ENCODE peak calls at places on chromosomes 13 and 19, in ten cellular contexts. E is astrocyte of the cerebellum; H is NCI-H1930; P is mesothelial cell of epicardium; V is A549; D is iris pigment epithelial cell; W is fibroblast of mammary gland; O is Jurkat, Clone E6-1; I is M059J; N is BE2C. F is an unnamed sample.
A peak's percentile ranks its signal among the peaks of the same experiment; 100 is the strongest.

GRCh38 chr13:24270639-24271131 is 38.7 kb upstream of the C1QTNF9 start:
- DNase-seq in N (no peak), V (no peak), I (peak; percentile 56), O (peak; percentile 60), W (peak; percentile 48), E (no peak), H (no peak), P (no peak), D (peak; percentile 66), F (no peak)

GRCh38 chr13:61162636-61163035 is 253.0 kb downstream of the PCDH20 start:
- DNase-seq in N (no peak), P (no peak), V (no peak), I (peak; percentile 8), E (peak; percentile 3), H (no peak), D (no peak), O (no peak), W (no peak), F (no peak)

GRCh38 chr13:59247166-59247565 is 916.6 kb downstream of the DIAPH3 start:
- DNase-seq in E (no peak), W (no peak), N (peak; percentile 88), V (no peak), O (no peak), I (peak; percentile 31), P (no peak), H (no peak), D (no peak), F (peak; percentile 9)

GRCh38 chr19:55641376-55642152 is 762 bp downstream of the ZNF580 start:
- DNase-seq in I (peak; percentile 58), H (no peak), E (no peak), P (no peak), O (no peak), D (peak; percentile 49), N (peak; percentile 33), V (peak; percentile 68), W (no peak), F (no peak)

GRCh38 chr19:29483944-29484581 is 41.7 kb upstream of the VSTM2B start:
- DNase-seq in P (no peak), N (no peak), O (no peak), W (no peak), V (no peak), D (no peak), E (no peak), H (no peak), I (no peak), F (no peak)

GRCh38 chr19:40662925-40663711 is 27.3 kb downstream of the NUMBL start:
- DNase-seq in E (peak; percentile 59), W (peak; percentile 85), V (peak; percentile 97), H (peak; percentile 82), P (peak; percentile 93), D (peak; percentile 79), I (peak; percentile 79), N (peak; percentile 94), O (peak; percentile 76), F (peak; percentile 86)

GRCh38 chr13:74465279-74465678 is 331.1 kb upstream of the KLF12 start:
- DNase-seq in P (no peak), O (no peak), E (no peak), D (no peak), H (no peak), N (peak; percentile 49), I (no peak), V (no peak), W (no peak), F (no peak)

GRCh38 chr13:41306271-41307150 is 4.6 kb upstream of the NAA16 start:
- DNase-seq in W (no peak), E (no peak), O (no peak), H (no peak), V (no peak), P (no peak), I (no peak), D (peak; percentile 65), N (no peak), F (no peak)

F was measured in WERI-Rb-1.